ENCODE peak calls at places on chromosomes 4 and X, in four cellular contexts. One of them, this sample, is unnamed.

GRCh38 chr4:42281324-42282020 is 115.8 kb upstream of the SHISA3 start:
- DNase-seq in lower leg skin: no peak
- DNase-seq in astrocyte: no peak
- DNase-seq in AG09309: no peak
- DNase-seq in this sample: no peak

GRCh38 chrX:120290107-120290506 is 21.2 kb downstream of the TMEM255A start:
- DNase-seq in lower leg skin: no peak
- DNase-seq in astrocyte: no peak
- DNase-seq in AG09309: no peak
- DNase-seq in this sample: no peak

GRCh38 chrX:63747331-63747730 is 37.7 kb downstream of the ARHGEF9 start:
- DNase-seq in lower leg skin: no peak
- DNase-seq in astrocyte: peak
- DNase-seq in AG09309: peak
- DNase-seq in this sample: no peak

GRCh38 chr4:113512880-113513279 is 248.7 kb downstream of the CAMK2D start:
- DNase-seq in lower leg skin: no peak
- DNase-seq in astrocyte: no peak
- DNase-seq in AG09309: no peak
- DNase-seq in this sample: no peak

GRCh38 chr4:70583952-70584834 is 7.9 kb upstream of the AMBN start:
- DNase-seq in lower leg skin: no peak
- DNase-seq in astrocyte: no peak
- DNase-seq in AG09309: no peak
- DNase-seq in this sample: no peak

GRCh38 chr4:55251896-55252295 is 94.1 kb upstream of the SRD5A3 start:
- DNase-seq in lower leg skin: no peak
- DNase-seq in astrocyte: no peak
- DNase-seq in AG09309: no peak
- DNase-seq in this sample: no peak

GRCh38 chr4:26083987-26084386 is 170.0 kb downstream of the SMIM20 start:
- DNase-seq in lower leg skin: no peak
- DNase-seq in astrocyte: peak
- DNase-seq in AG09309: peak
- DNase-seq in this sample: no peak

GRCh38 chrX:104972737-104973136 is 247.8 kb downstream of the TEX13A start:
- DNase-seq in lower leg skin: no peak
- DNase-seq in astrocyte: no peak
- DNase-seq in AG09309: no peak
- DNase-seq in this sample: no peak

GRCh38 chrX:136586386-136586785 is 54.4 kb downstream of the VGLL1 start:
- DNase-seq in lower leg skin: no peak
- DNase-seq in astrocyte: peak
- DNase-seq in AG09309: no peak
- DNase-seq in this sample: no peak

GRCh38 chr4:54961357-54961975 is 163.9 kb downstream of the KDR start:
- DNase-seq in lower leg skin: no peak
- DNase-seq in astrocyte: peak
- DNase-seq in AG09309: peak
- DNase-seq in this sample: no peak

GRCh38 chr4:25528391-25528790 is 127.3 kb upstream of the SLC34A2 start:
- DNase-seq in lower leg skin: peak
- DNase-seq in astrocyte: no peak
- DNase-seq in AG09309: no peak
- DNase-seq in this sample: no peak

GRCh38 chr4:95107635-95108034 is 349.9 kb downstream of the BMPR1B start:
- DNase-seq in lower leg skin: no peak
- DNase-seq in astrocyte: peak
- DNase-seq in AG09309: no peak
- DNase-seq in this sample: no peak

GRCh38 chr4:24473309-24473721 is 111.0 kb downstream of the DHX15 start:
- DNase-seq in lower leg skin: no peak
- DNase-seq in astrocyte: peak
- DNase-seq in AG09309: no peak
- DNase-seq in this sample: peak

GRCh38 chr4:94472056-94472826 is 20.5 kb downstream of the PDLIM5 start:
- DNase-seq in lower leg skin: no peak
- DNase-seq in astrocyte: peak
- DNase-seq in AG09309: peak
- DNase-seq in this sample: no peak

GRCh38 chr4:186676531-186677158 is 47.0 kb downstream of the FAT1 start:
- DNase-seq in lower leg skin: no peak
- DNase-seq in astrocyte: peak
- DNase-seq in AG09309: peak
- DNase-seq in this sample: no peak

GRCh38 chrX:25017667-25018247 is 2.0 kb upstream of the ARX start:
- DNase-seq in lower leg skin: no peak
- DNase-seq in astrocyte: no peak
- DNase-seq in AG09309: no peak
- DNase-seq in this sample: peak

GRCh38 chrX:153384390-153384789 is 16.8 kb downstream of the PNMA6E start:
- DNase-seq in lower leg skin: no peak
- DNase-seq in astrocyte: no peak
- DNase-seq in AG09309: no peak
- DNase-seq in this sample: no peak

GRCh38 chrX:147898951-147899350 is 12.8 kb upstream of the FMR1 start:
- DNase-seq in lower leg skin: no peak
- DNase-seq in astrocyte: no peak
- DNase-seq in AG09309: no peak
- DNase-seq in this sample: no peak

GRCh38 chr4:108571027-108571569 is 49.3 kb upstream of the RPL34 start:
- DNase-seq in lower leg skin: no peak
- DNase-seq in astrocyte: peak
- DNase-seq in AG09309: no peak
- DNase-seq in this sample: no peak

GRCh38 chr4:83282049-83282535 is 2.5 kb downstream of the COQ2 start:
- DNase-seq in lower leg skin: no peak
- DNase-seq in astrocyte: peak
- DNase-seq in AG09309: no peak
- DNase-seq in this sample: no peak

GRCh38 chr4:140152760-140153418 is 1.1 kb downstream of the MAML3 start:
- DNase-seq in lower leg skin: peak
- DNase-seq in astrocyte: peak
- DNase-seq in AG09309: no peak
- DNase-seq in this sample: peak

GRCh38 chr4:24211821-24212220 is 322.0 kb upstream of the PPARGC1A start:
- DNase-seq in lower leg skin: no peak
- DNase-seq in astrocyte: peak
- DNase-seq in AG09309: peak
- DNase-seq in this sample: no peak

GRCh38 chr4:95640337-95640736 is 91.6 kb upstream of the UNC5C start:
- DNase-seq in lower leg skin: no peak
- DNase-seq in astrocyte: no peak
- DNase-seq in AG09309: no peak
- DNase-seq in this sample: no peak

GRCh38 chr4:125313497-125313896 is 1.3 kb upstream of the FAT4 start:
- DNase-seq in lower leg skin: no peak
- DNase-seq in astrocyte: peak
- DNase-seq in AG09309: peak
- DNase-seq in this sample: peak

GRCh38 chrX:139890991-139891700 is 41.7 kb downstream of the ATP11C start:
- DNase-seq in lower leg skin: no peak
- DNase-seq in astrocyte: peak
- DNase-seq in AG09309: peak
- DNase-seq in this sample: no peak

GRCh38 chr4:87399148-87399547 is 8.2 kb upstream of the HSD17B11 start:
- DNase-seq in lower leg skin: no peak
- DNase-seq in astrocyte: no peak
- DNase-seq in AG09309: no peak
- DNase-seq in this sample: no peak

GRCh38 chr4:24928708-24929107 is 15.9 kb upstream of the CCDC149 start:
- DNase-seq in lower leg skin: no peak
- DNase-seq in astrocyte: no peak
- DNase-seq in AG09309: no peak
- DNase-seq in this sample: no peak

GRCh38 chr4:101033986-101034385 is 313.3 kb downstream of the PPP3CA start:
- DNase-seq in lower leg skin: no peak
- DNase-seq in astrocyte: no peak
- DNase-seq in AG09309: no peak
- DNase-seq in this sample: no peak
- TF ChIP-seq CTCF in lower leg skin: no peak
- TF ChIP-seq CTCF in astrocyte: no peak
- TF ChIP-seq CTCF in AG09309: no peak
- TF ChIP-seq CTCF in this sample: no peak

DNA sequence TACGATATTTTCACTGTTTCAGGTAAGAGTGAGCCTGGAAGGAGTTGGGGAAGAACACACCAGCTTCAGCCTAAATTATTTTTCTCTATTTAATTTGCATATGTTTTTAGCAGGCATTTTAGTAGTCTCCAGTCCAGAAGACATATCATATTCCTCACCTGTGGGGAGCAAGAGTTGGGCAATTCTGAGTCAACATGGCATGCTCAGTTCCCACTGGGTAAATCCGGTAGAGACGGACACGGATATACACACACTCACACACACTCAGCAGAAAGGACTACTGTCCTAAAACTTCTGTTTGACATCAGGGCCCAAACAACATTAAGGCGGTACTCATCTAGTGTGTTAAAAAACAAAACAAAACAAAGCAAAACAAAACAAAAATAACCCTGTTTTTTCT is 4.9 kb upstream of the BEX4 start:
- DNase-seq in lower leg skin: no peak
- DNase-seq in astrocyte: no peak
- DNase-seq in AG09309: no peak
- DNase-seq in this sample: no peak
- TF ChIP-seq CTCF in lower leg skin: no peak
- TF ChIP-seq CTCF in astrocyte: no peak
- TF ChIP-seq CTCF in AG09309: no peak
- TF ChIP-seq CTCF in this sample: no peak

DNA sequence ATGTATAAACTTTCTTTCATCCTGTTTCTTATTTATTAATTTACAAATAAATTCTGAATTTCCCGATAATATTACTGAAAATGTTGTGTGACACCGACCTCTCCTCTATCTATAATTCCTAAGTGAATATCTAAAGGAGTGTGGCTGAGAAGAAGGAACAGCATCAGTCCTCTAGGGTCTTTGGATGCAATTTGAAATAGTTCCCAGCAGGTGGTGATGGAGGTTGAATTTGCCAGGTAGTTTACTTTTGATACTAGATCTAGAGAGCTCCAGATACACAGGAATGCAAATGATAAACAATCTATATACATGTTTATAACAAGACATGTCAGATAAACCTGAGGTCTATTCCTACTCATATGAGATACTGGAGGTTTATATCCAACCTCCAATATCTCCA is 305.4 kb downstream of the PCDH18 start:
- DNase-seq in lower leg skin: no peak
- DNase-seq in astrocyte: no peak
- DNase-seq in AG09309: no peak
- DNase-seq in this sample: no peak
- TF ChIP-seq CTCF in lower leg skin: no peak
- TF ChIP-seq CTCF in astrocyte: peak
- TF ChIP-seq CTCF in AG09309: peak
- TF ChIP-seq CTCF in this sample: peak

DNA sequence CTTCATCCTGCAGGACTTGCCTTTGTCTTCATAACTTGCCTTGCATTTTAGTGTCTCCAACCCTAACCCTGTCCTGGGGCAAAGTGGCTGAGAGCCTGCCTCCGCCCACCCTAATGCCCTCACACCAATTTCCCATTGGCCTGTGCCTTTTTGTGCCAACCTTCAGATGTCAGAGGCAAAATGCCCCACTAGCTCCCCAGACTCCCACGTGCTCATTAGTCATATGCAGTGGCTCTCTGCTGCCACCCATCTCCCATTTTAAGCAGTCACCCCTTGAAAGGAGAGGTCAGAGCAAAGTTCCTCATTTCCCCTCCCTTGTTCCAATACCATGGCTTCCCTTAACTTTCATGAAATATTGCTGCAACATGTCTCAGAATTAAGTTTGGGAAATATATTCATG is 74.8 kb upstream of the PASD1 start:
- DNase-seq in lower leg skin: no peak
- DNase-seq in astrocyte: no peak
- DNase-seq in AG09309: no peak
- DNase-seq in this sample: no peak
- TF ChIP-seq CTCF in lower leg skin: no peak
- TF ChIP-seq CTCF in astrocyte: no peak
- TF ChIP-seq CTCF in AG09309: no peak
- TF ChIP-seq CTCF in this sample: no peak

DNA sequence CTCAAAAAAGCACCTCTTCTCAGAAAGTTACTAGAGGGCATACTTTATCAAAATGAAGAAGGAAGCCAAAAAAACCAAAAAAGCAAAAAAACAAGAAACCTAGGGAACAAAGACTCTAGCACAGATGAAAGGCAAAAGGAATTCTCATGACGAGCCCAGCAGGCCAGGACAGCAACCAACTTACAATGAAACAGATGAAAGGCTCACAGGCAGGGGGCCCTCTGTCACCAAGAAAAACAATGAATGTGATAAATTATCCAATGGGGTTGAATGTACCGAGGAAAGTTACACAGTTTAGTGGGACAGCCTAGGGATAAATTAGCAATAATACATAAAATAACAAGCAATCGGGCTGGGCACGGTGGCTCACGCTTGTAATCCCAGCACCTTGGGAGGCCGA is 79.0 kb downstream of the GPR82 start:
- DNase-seq in lower leg skin: no peak
- DNase-seq in astrocyte: no peak
- DNase-seq in AG09309: no peak
- DNase-seq in this sample: no peak
- TF ChIP-seq CTCF in lower leg skin: no peak
- TF ChIP-seq CTCF in astrocyte: no peak
- TF ChIP-seq CTCF in AG09309: peak
- TF ChIP-seq CTCF in this sample: no peak

GRCh38 chr4:156111706-156112105 is 158.0 kb upstream of the CTSO start:
- DNase-seq in lower leg skin: no peak
- DNase-seq in astrocyte: no peak
- DNase-seq in AG09309: no peak
- DNase-seq in this sample: no peak

GRCh38 chr4:156113138-156113537 is 159.5 kb upstream of the CTSO start:
- DNase-seq in lower leg skin: no peak
- DNase-seq in astrocyte: peak
- DNase-seq in AG09309: no peak
- DNase-seq in this sample: no peak

GRCh38 chr4:156109943-156110925 is 156.6 kb upstream of the CTSO start:
- DNase-seq in lower leg skin: no peak
- DNase-seq in astrocyte: peak
- DNase-seq in AG09309: no peak
- DNase-seq in this sample: no peak
- TF ChIP-seq CTCF in lower leg skin: no peak
- TF ChIP-seq CTCF in astrocyte: peak
- TF ChIP-seq CTCF in AG09309: peak
- TF ChIP-seq CTCF in this sample: no peak